ENCODE peak calls at places on chromosome 3, in nine cellular contexts. U is OCI-LY7, P is cardiac fibroblast, G is heart left ventricle, Z is left ventricle myocardium inferior, E is mucosa of descending colon, J is ovary, F is prostate gland, O is Caco-2. M is an unnamed sample.

GRCh38 chr3:184399410-184399809 is 19.6 kb downstream of the CHRD start:
- DNase-seq in U (no peak), P (peak; percentile 93), G (no peak), Z (no peak), E (peak; percentile 25), J (no peak), F (no peak), O (no peak), M (no peak)

GRCh38 chr3:188178293-188178950 is 24.5 kb downstream of the LPP start:
- DNase-seq in U (no peak), P (no peak), G (no peak), Z (no peak), E (no peak), J (no peak), F (no peak), O (no peak), M (no peak)

GRCh38 chr3:4707324-4707723 is 214.2 kb downstream of the ITPR1 start:
- DNase-seq in U (no peak), P (no peak), G (no peak), Z (no peak), E (no peak), J (no peak), F (no peak), O (no peak), M (no peak)

GRCh38 chr3:70281663-70282062 is 30.8 kb downstream of the MDFIC2 start:
- DNase-seq in U (no peak), P (peak; percentile 15), G (no peak), Z (no peak), E (no peak), J (no peak), F (no peak), O (peak; percentile 18), M (no peak)

GRCh38 chr3:153372326-153372725 is 210.3 kb downstream of the RAP2B start:
- DNase-seq in U (no peak), P (peak; percentile 89), G (no peak), Z (no peak), E (no peak), J (no peak), F (no peak), O (no peak), M (no peak)

GRCh38 chr3:170090601-170090981 is 52.8 kb downstream of the GPR160 start:
- DNase-seq in U (no peak), P (no peak), G (no peak), Z (no peak), E (no peak), J (no peak), F (no peak), O (no peak), M (no peak)

GRCh38 chr3:147299656-147300055 is 106.7 kb downstream of the ZIC4 start:
- DNase-seq in U (no peak), P (peak; percentile 31), G (no peak), Z (no peak), E (no peak), J (no peak), F (no peak), O (no peak), M (no peak)

GRCh38 chr3:150346956-150347863 is 60.9 kb upstream of the TSC22D2 start:
- DNase-seq in U (no peak), P (no peak), G (no peak), Z (no peak), E (no peak), J (no peak), F (no peak), O (no peak), M (no peak)

GRCh38 chr3:69354948-69355347 is 30.9 kb downstream of the FRMD4B start:
- DNase-seq in U (no peak), P (no peak), G (no peak), Z (no peak), E (no peak), J (no peak), F (no peak), O (no peak), M (no peak)

GRCh38 chr3:30696403-30696819 is 90.0 kb downstream of the TGFBR2 start:
- DNase-seq in U (no peak), P (no peak), G (no peak), Z (peak; percentile 42), E (no peak), J (peak; percentile 78), F (no peak), O (no peak), M (no peak)

GRCh38 chr3:43185656-43186375 is 79.9 kb upstream of the POMGNT2 start:
- DNase-seq in U (no peak), P (peak; percentile 79), G (no peak), Z (no peak), E (no peak), J (no peak), F (no peak), O (no peak), M (no peak)

GRCh38 chr3:146308222-146308621 is 57.3 kb upstream of the PLSCR4 start:
- DNase-seq in U (no peak), P (peak; percentile 91), G (no peak), Z (no peak), E (no peak), J (no peak), F (no peak), O (no peak), M (no peak)

GRCh38 chr3:71725279-71725991 is at the start of gene EIF4E3:
- DNase-seq in U (no peak), P (no peak), G (peak; percentile 76), Z (peak; percentile 26), E (peak; percentile 37), J (peak; percentile 70), F (peak; percentile 12), O (peak; percentile 32), M (no peak)

GRCh38 chr3:71723452-71724170 is 1.6 kb downstream of the EIF4E3 start:
- DNase-seq in U (no peak), P (no peak), G (no peak), Z (no peak), E (peak; percentile 35), J (no peak), F (no peak), O (no peak), M (peak; percentile 21)

GRCh38 chr3:71726106-71726505 is 904 bp upstream of the EIF4E3 start:
- DNase-seq in U (no peak), P (no peak), G (no peak), Z (no peak), E (peak; percentile 30), J (no peak), F (no peak), O (no peak), M (no peak)

GRCh38 chr3:71724171-71724453 is 1.1 kb downstream of the EIF4E3 start:
- DNase-seq in U (no peak), P (no peak), G (no peak), Z (no peak), E (no peak), J (no peak), F (no peak), O (no peak), M (no peak)

GRCh38 chr3:71724584-71725278 is 471 bp downstream of the EIF4E3 start:
- DNase-seq in U (no peak), P (no peak), G (peak; percentile 77), Z (peak; percentile 55), E (peak; percentile 63), J (peak; percentile 69), F (peak; percentile 7), O (peak; percentile 45), M (peak; percentile 15)
- H3K4me3 ChIP-seq in U (no peak overlapping the region), P (peak overlapping the region; percentile 69), G (peak overlapping the region; percentile 73), Z (peak overlapping the region; percentile 74), E (peak overlapping the region; percentile 69), J (peak overlapping the region; percentile 90), F (peak overlapping the region; percentile 75), O (peak overlapping the region; percentile 76), M (peak overlapping the region; percentile 42)

GRCh38 chr3:178916223-178916622 is 155.4 kb downstream of the ZMAT3 start:
- DNase-seq in U (peak; percentile 3), P (no peak), G (no peak), Z (no peak), E (no peak), J (no peak), F (no peak), O (no peak), M (no peak)

DNA sequence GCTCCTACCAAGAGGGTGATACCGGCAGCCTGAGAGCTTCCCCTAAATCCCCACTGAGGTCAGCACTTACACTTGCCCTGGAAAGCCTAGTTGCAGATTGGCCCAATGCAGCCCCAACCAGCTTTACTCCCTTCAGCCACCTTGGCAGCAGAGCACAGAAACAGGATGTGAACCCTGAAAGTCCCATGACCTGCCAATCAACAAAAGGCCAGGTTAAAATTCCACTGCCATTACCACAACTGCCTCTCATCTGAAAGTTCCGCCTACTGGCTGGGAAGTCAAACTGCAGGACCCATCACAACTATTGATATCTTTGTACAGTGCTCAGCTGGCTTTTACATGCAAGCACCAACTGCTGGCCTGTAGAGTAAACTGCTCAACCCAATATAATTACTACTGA is 156.2 kb downstream of the ZMAT3 start:
- DNase-seq in U (no peak), P (no peak), G (no peak), Z (no peak), E (no peak), J (no peak), F (no peak), O (no peak), M (peak; percentile 24)
- TF ChIP-seq CTCF in U (no peak), P (no peak), G (no peak), Z (no peak), E (no peak), J (no peak), F (no peak), O (no peak), M (no peak)

DNA sequence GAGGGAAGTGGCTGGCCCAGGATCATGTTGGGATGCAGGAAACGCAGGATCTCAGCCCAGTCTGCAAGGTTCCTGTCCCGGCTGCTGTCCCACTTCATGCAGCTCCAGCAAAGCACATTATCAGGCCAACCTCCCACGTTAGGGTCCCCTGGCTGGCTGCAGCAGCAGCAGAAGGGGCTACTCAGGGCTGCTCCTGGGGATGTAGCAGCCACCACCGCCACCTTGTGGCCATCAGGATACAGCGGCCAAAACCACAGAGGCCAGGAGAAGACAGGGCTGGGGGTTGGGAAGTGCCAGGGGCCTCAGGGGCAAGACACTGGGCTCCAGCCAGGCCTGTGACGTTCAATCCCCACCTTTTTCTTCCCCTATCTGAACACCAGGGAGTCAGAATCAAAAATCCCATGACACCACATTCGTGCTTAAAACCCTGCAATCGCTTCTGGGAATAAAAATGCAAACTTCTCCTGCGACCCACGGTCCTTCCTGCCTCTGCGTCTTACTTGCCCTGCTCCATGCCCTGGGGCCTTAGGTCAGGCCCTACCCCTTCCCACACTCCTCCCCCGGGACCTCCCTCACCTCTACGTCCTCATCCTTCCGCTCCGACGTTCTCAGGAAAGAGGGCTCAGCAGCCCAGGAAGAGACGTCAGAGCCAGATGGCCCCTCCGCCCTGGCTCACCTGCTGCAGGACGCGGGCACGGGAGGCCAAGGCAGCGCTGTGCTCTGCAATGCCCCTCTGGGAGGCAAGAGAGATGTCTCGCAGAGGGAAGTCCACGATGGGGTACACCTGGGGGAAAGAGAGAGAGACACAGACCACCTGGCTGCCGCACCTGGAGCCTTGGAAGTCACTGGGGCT is 21.5 kb downstream of the SSUH2 start:
- DNase-seq in U (peak; percentile 62), P (peak; percentile 72), G (peak; percentile 79), Z (peak; percentile 67), E (peak; percentile 81), J (peak; percentile 84), F (peak; percentile 66), O (peak; percentile 78), M (peak; percentile 69)
- H3K4me3 ChIP-seq in U (no peak overlapping the region), P (no peak overlapping the region), G (no peak overlapping the region), Z (peak overlapping the region; percentile 17), E (no peak overlapping the region), J (no peak overlapping the region), F (no peak overlapping the region), O (no peak overlapping the region), M (no peak overlapping the region)

DNA sequence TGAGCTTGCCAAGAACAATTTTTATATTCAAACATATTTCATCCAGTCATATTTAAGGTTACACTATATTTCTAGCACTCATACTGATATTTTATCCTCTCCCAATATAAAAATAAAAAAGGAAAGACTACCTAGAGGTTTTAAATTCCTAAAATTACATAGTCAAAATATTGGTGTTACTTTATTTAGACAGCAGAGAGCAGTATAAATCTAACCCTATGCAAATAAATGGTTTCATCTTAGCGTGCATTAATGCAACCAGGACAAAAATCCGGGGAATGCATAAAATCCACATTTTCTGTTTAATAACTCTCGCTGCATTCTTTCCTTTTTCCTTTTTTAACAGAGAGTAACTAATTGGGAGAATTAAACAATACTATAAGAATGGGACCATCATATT is 1447.4 kb upstream of the ALCAM start:
- DNase-seq in U (no peak), P (no peak), G (no peak), Z (no peak), E (no peak), J (no peak), F (no peak), O (no peak), M (no peak)
- TF ChIP-seq CTCF in U (no peak), P (no peak), G (no peak), Z (no peak), E (no peak), J (no peak), F (no peak), O (peak; percentile 9), M (no peak)